ENCODE peak calls at places on chromosomes 1 and 21, in four cellular contexts. M is anterior cingulate cortex, Z is GM18507, W is KBM-7. E is an unnamed sample.

GRCh38 chr1:173056355-173056754 is 5.6 kb upstream of the TNFSF18 start:
- DNase-seq in W (no peak), Z (no peak), M (no peak), E (no peak)

GRCh38 chr1:100358210-100358609 is 5.9 kb downstream of the CDC14A start:
- DNase-seq in M (no peak), Z (no peak), W (no peak), E (no peak)

GRCh38 chr1:203582568-203582967 is 44.1 kb upstream of the ATP2B4 start:
- DNase-seq in W (no peak), M (no peak), Z (no peak), E (no peak)

GRCh38 chr1:246320286-246320685 is 186.8 kb downstream of the SMYD3 start:
- DNase-seq in M (no peak), Z (no peak), W (peak; percentile 59), E (peak; percentile 73)

GRCh38 chr21:41167348-41168342 is at the start of gene BACE2:
- DNase-seq in Z (no peak), W (peak; percentile 32), M (peak; percentile 40), E (no peak)

GRCh38 chr1:87888456-87888855 is 559.8 kb downstream of the LMO4 start:
- DNase-seq in Z (no peak), M (no peak), W (no peak), E (no peak)

GRCh38 chr1:204874274-204874673 is 3.6 kb downstream of the NFASC start:
- DNase-seq in Z (no peak), M (no peak), W (no peak), E (no peak)

GRCh38 chr1:201724760-201725105 is 104.2 kb upstream of the IPO9 start:
- DNase-seq in M (no peak), Z (no peak), W (no peak), E (no peak)

GRCh38 chr1:222009105-222009730 is 267.3 kb upstream of the DUSP10 start:
- DNase-seq in Z (no peak), M (no peak), W (peak; percentile 24), E (no peak)

GRCh38 chr1:243731301-243731891 is 118.6 kb downstream of the AKT3 start:
- DNase-seq in M (no peak), W (peak; percentile 28), Z (no peak), E (no peak)

GRCh38 chr1:204476563-204476962 is 18.0 kb downstream of the PIK3C2B start:
- DNase-seq in Z (no peak), W (no peak), M (no peak), E (no peak)

GRCh38 chr1:218364028-218364710 is 19.0 kb downstream of the TGFB2 start:
- DNase-seq in Z (no peak), M (no peak), W (no peak), E (no peak)

GRCh38 chr1:161987872-161988271 is 35.8 kb downstream of the OLFML2B start:
- DNase-seq in Z (no peak), W (no peak), M (no peak), E (no peak)

GRCh38 chr21:36709030-36709867 is 10.3 kb downstream of the SIM2 start:
- DNase-seq in Z (no peak), M (no peak), W (no peak), E (no peak)

GRCh38 chr1:35442737-35443136 is 114.5 kb downstream of the KIAA0319L start:
- DNase-seq in W (no peak), M (peak; percentile 8), Z (no peak), E (no peak)

E was measured in GF-D8.